ENCODE peak calls at places on chromosomes 4 and X, in six cellular contexts. L is WTC11, J is GM12878, C is HepG2, N is K562, R is H1. T is an unnamed sample.

GRCh38 chr4:127868196-127868595 is 12.5 kb upstream of the PLK4 start:
- DNase-seq in C (no peak), J (no peak), N (no peak), R (no peak), L (no peak), T (no peak)

GRCh38 chr4:169707958-169708643 is 49.6 kb downstream of the HPF1 start:
- DNase-seq in L (no peak), J (no peak), N (no peak), R (no peak), C (no peak), T (no peak)

GRCh38 chr4:150750824-150751223 is 168.9 kb downstream of the MAB21L2 start:
- DNase-seq in R (no peak), L (no peak), C (no peak), N (no peak), J (no peak), T (no peak)

GRCh38 chr4:145538636-145539035 is 57.0 kb downstream of the SMAD1 start:
- DNase-seq in R (no peak), C (no peak), J (no peak), L (no peak), N (no peak), T (no peak)

GRCh38 chr4:25351777-25352421 is 25.2 kb upstream of the ANAPC4 start:
- DNase-seq in C (no peak), N (no peak), R (no peak), L (no peak), J (no peak), T (peak)

GRCh38 chrX:38664285-38664684 is 102.9 kb downstream of the TSPAN7 start:
- DNase-seq in N (peak), C (peak), L (no peak), J (no peak), R (no peak), T (peak)

GRCh38 chr4:172042714-172043114 is 229.5 kb downstream of the GALNTL6 start:
- DNase-seq in N (no peak), J (no peak), R (no peak), L (no peak), C (peak), T (no peak)

GRCh38 chrX:72060196-72060974 is 71.3 kb downstream of the RTL5 start:
- DNase-seq in C (no peak), L (peak), N (no peak), J (no peak), R (peak), T (peak)

GRCh38 chr4:150884625-150885024 is 130.5 kb downstream of the LRBA start:
- DNase-seq in N (no peak), C (no peak), L (no peak), J (no peak), R (no peak), T (no peak)

GRCh38 chrX:137033774-137034507 is at the start of gene GPR101:
- DNase-seq in N (no peak), L (no peak), R (no peak), C (no peak), J (no peak), T (peak)

GRCh38 chrX:106397788-106398538 is 213.8 kb upstream of the RADX start:
- DNase-seq in C (no peak), R (no peak), N (no peak), L (no peak), J (no peak), T (peak)

GRCh38 chr4:71270901-71271300 is 67.9 kb upstream of the SLC4A4 start:
- DNase-seq in L (peak), R (peak), J (no peak), N (peak), C (peak), T (peak)

GRCh38 chrX:18377802-18378201 is 23.3 kb upstream of the SCML2 start:
- DNase-seq in N (peak), C (peak), R (peak), L (peak), J (no peak), T (peak)

GRCh38 chr4:173168396-173169177 is at the start of gene GALNT7:
- DNase-seq in C (no peak), L (peak), J (no peak), R (peak), N (peak), T (peak)

GRCh38 chrX:129777218-129777768 is 2.5 kb upstream of the SASH3 start:
- DNase-seq in R (no peak), L (no peak), C (peak), N (no peak), J (no peak), T (no peak)

GRCh38 chr4:10461091-10461849 is 4.0 kb upstream of the ZNF518B start:
- DNase-seq in R (peak), N (peak), J (peak), L (peak), C (no peak), T (peak)

GRCh38 chr4:139951051-139951450 is 202.9 kb downstream of the MAML3 start:
- DNase-seq in J (no peak), N (no peak), L (no peak), C (no peak), R (no peak), T (no peak)

GRCh38 chr4:15197005-15197404 is 194.7 kb downstream of the CPEB2 start:
- DNase-seq in R (peak), L (peak), C (peak), J (no peak), N (peak), T (peak)

GRCh38 chrX:131763674-131764073 is 219.8 kb downstream of the OR13H1 start:
- DNase-seq in J (peak), N (no peak), R (no peak), L (no peak), C (no peak), T (no peak)

GRCh38 chr4:41394362-41394960 is 137.7 kb downstream of the UCHL1 start:
- DNase-seq in R (no peak), N (no peak), J (no peak), L (no peak), C (no peak), T (no peak)

GRCh38 chr4:1795304-1796195 is 2.5 kb downstream of the FGFR3 start:
- DNase-seq in J (no peak), N (peak), R (no peak), L (no peak), C (peak), T (peak)

GRCh38 chrX:97401154-97401553 is 517.4 kb downstream of the RPA4 start:
- DNase-seq in J (peak), C (peak), N (no peak), R (no peak), L (no peak), T (no peak)

DNA sequence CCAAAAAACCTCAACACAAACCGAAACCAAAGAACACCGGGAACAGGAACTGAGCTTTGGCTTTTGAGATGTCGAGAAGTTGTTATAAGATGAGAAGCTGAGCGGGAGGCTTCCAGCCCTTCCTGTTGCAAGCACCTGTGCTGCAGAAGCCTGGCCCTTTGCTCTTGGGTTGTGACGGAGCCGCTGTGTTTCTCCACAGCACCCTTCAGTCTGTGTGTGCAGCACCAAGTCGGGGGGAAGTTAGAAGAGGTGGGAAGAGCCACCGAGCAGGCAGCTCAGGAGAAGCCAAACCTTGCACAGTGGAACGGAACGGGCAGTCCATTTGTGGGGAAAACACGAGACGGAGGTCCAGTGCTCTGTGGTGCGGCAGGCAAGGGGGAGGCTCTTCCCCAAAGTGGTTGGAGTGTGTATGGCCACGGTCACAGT is 123.5 kb downstream of the STOX2 start:
- DNase-seq in J (no peak), L (no peak), R (no peak), N (no peak), C (no peak), T (no peak)
- TF ChIP-seq CREB1 in J (no peak), L (no peak), R (no peak), N (no peak), C (no peak), T (no peak)

GRCh38 chrX:103565752-103566151 is 19.6 kb upstream of the TCEAL4 start:
- DNase-seq in J (no peak), C (no peak), N (no peak), L (no peak), R (no peak), T (no peak)
- TF ChIP-seq CREB1 in J (no peak), C (no peak), N (no peak), L (no peak), R (no peak), T (no peak)

GRCh38 chr4:114495471-114495928 is 103.1 kb upstream of the UGT8 start:
- DNase-seq in J (no peak), C (no peak), L (peak), R (peak), N (no peak), T (peak)
- TF ChIP-seq CREB1 in J (no peak), C (no peak), L (no peak), R (no peak), N (no peak), T (peak)

DNA sequence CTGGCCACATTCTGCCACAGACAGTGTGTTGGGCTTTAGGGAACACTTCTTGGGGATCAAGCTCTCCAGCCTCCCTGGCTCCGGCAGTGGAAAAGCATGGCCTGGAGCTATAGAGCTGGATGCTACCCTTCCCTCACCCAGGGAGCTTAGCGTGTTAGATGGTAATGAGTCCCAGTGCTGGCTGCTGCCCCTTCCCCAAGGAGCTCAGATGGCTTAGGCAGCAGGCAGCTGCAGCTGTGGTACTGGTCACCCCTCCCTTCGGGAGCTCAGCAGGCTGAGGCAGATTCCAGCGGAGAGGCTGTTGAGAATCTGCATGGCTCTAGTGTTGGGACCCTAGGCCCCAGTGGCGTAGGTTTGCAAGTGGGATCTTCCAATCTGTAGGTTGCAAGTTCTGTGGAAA is 19.5 kb downstream of the TMEM144 start:
- DNase-seq in R (no peak), N (no peak), C (no peak), J (no peak), L (peak), T (no peak)
- TF ChIP-seq CREB1 in R (no peak), N (no peak), C (no peak), J (no peak), L (no peak), T (no peak)

DNA sequence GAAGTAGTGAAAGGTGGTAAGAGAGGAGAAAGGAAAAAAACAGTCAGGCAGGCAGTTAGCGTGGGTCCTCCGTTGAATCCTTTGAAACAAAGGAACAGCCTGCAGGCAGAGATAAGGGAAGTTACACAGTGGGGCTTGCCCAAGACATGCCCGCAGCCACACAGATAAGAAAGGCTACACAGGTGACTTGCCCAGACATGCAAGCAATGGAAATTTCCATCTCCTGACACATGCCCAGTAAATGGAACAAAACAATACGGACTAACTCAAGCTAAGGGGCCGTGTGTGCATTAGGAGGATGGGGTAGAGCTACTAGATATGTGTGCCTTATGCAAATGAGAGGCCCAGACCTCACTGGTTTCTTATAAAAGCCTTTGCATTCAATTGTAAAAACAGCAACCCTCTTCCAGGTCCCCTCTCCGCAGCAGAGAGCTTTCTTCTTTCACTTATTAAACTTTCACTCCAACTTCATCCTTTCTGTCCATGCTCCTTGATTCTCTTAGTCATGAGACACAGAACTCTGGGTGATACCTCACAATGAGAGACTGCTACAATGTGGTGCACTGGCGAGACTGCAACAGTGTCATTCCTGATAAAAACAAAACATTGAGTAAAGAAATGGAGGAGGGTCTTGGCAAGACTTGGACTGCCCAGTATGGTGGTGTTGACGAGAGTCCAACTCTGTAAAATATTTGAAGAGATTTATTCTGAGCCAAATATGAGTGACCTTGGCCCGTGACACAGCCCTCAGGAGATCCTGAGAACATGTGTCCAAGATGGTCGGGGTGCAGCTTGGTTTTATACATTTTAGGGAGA is 997.4 kb upstream of the PRKX start:
- DNase-seq in N (no peak), L (no peak), C (peak), J (peak), R (no peak), T (no peak)
- TF ChIP-seq CREB1 in N (no peak), L (no peak), C (no peak), J (no peak), R (no peak), T (no peak)

DNA sequence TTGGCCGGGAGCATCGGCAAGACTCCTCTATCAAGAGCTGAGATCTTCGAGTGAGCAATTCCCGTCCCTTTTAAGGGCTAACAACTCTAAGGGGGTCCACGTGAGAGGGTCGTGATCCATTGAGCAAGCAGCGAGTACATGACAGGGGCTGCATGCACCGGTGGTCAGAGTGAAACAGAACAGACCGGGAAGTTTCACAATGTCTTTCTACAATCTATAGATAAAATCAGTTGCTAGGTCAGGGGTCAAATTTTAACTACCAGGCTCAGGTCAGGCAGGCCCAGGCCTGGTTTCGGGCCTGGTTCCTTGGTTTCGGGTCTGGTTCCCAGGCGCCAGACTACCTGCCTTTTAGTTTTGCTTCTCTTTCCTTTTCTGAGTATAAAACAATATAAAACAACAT is 160.1 kb downstream of the PTCHD1 start:
- DNase-seq in C (no peak), J (no peak), L (no peak), N (no peak), R (no peak), T (no peak)
- TF ChIP-seq CREB1 in C (no peak), J (no peak), L (no peak), N (no peak), R (no peak), T (no peak)

DNA sequence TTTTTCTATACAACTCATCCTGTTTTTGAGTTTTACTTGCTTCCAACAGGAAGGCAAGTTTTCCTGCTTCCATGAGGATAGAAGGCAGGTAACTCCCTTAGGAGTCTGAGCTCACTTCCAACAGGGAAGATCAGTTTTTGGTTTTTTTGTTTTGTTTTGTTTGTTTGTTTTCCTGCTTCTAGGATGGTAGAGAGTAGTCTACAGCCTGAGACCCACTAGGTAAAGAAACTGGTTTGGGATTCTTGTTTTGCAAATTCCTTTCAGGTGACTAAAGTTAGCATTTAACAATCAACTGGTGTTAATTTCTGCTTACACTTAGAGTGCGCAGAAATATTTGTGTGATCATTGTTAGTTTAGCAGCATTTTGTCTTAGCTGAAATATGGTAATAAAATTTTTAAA is 227.8 kb upstream of the TACR3 start:
- DNase-seq in L (no peak), R (no peak), N (no peak), J (no peak), C (no peak), T (peak)
- TF ChIP-seq CREB1 in L (no peak), R (no peak), N (no peak), J (no peak), C (no peak), T (no peak)

GRCh38 chr4:73705056-73705432 is 35.3 kb upstream of the CXCL8 start:
- DNase-seq in C (no peak), N (no peak), J (no peak), R (no peak), L (no peak), T (peak)
- TF ChIP-seq CREB1 in C (no peak), N (no peak), J (no peak), R (no peak), L (no peak), T (peak)

GRCh38 chrX:56812515-56813105 is 83.6 kb downstream of the NBDY start:
- DNase-seq in J (peak), N (no peak), L (no peak), C (no peak), R (no peak), T (no peak)
- TF ChIP-seq CREB1 in J (no peak), N (no peak), L (no peak), C (no peak), R (no peak), T (no peak)